ENCODE peak calls at places on chromosomes 6 and 20, in five cellular contexts. M, A, T, H and Z are unnamed samples.

GRCh38 chr6:132683543-132683942 is 24.6 kb upstream of the TAAR1 start:
- DNase-seq in M (no peak), A (peak), T (no peak), H (no peak), Z (no peak)

GRCh38 chr20:26216025-26216424 is 519.4 kb upstream of the ZNF337 start:
- DNase-seq in M (no peak), A (no peak), T (no peak), H (no peak), Z (no peak)

GRCh38 chr6:16033214-16033613 is 95.7 kb upstream of the MYLIP start:
- DNase-seq in M (no peak), A (no peak), T (no peak), H (no peak), Z (no peak)

GRCh38 chr20:52124821-52125220 is 66.8 kb downstream of the ZFP64 start:
- DNase-seq in M (no peak), A (no peak), T (no peak), H (no peak), Z (no peak)

GRCh38 chr6:42727627-42728026 is 5.2 kb upstream of the PRPH2 start:
- DNase-seq in M (no peak), A (no peak), T (no peak), H (no peak), Z (peak)

GRCh38 chr20:10696650-10697049 is 22.9 kb upstream of the JAG1 start:
- DNase-seq in M (no peak), A (no peak), T (no peak), H (no peak), Z (no peak)

GRCh38 chr6:137211910-137212309 is 7.3 kb downstream of the IFNGR1 start:
- DNase-seq in M (no peak), A (no peak), T (no peak), H (no peak), Z (no peak)

GRCh38 chr20:45798935-45799642 is 7.3 kb downstream of the DNTTIP1 start:
- DNase-seq in M (peak), A (no peak), T (peak), H (peak), Z (no peak)

GRCh38 chr6:44179648-44180047 is 21.0 kb downstream of the CAPN11 start:
- DNase-seq in M (no peak), A (no peak), T (no peak), H (no peak), Z (no peak)

GRCh38 chr20:59398552-59399265 is 98.3 kb downstream of the EDN3 start:
- DNase-seq in M (no peak), A (no peak), T (no peak), H (no peak), Z (no peak)

GRCh38 chr20:13788167-13788834 is 3.5 kb downstream of the NDUFAF5 start:
- DNase-seq in M (peak), A (peak), T (peak), H (peak), Z (peak)

GRCh38 chr20:49938173-49939163 is 2.3 kb downstream of the RNF114 start:
- DNase-seq in M (peak), A (no peak), T (no peak), H (peak), Z (no peak)

GRCh38 chr6:137309078-137309762 is 90.0 kb upstream of the IFNGR1 start:
- DNase-seq in M (peak), A (peak), T (no peak), H (peak), Z (peak)

GRCh38 chr20:61980647-61981583 is 84.8 kb downstream of the TAF4 start:
- DNase-seq in M (no peak), A (peak), T (peak), H (peak), Z (peak)

GRCh38 chr20:36849333-36850065 is 26.4 kb upstream of the TLDC2 start:
- DNase-seq in M (no peak), A (no peak), T (no peak), H (no peak), Z (no peak)

GRCh38 chr6:6751615-6752014 is 163.1 kb downstream of the LY86 start:
- DNase-seq in M (no peak), A (no peak), T (no peak), H (no peak), Z (no peak)

GRCh38 chr6:13234130-13234529 is 94.2 kb downstream of the TBC1D7 start:
- DNase-seq in M (no peak), A (no peak), T (no peak), H (no peak), Z (no peak)

GRCh38 chr6:136486357-136486756 is 63.9 kb downstream of the MAP7 start:
- DNase-seq in M (no peak), A (no peak), T (no peak), H (no peak), Z (no peak)

GRCh38 chr20:20713244-20713765 is 861 bp upstream of the RALGAPA2 start:
- DNase-seq in M (no peak), A (no peak), T (no peak), H (no peak), Z (no peak)

GRCh38 chr6:160367798-160368547 is 19.8 kb downstream of the SLC22A3 start:
- DNase-seq in M (no peak), A (no peak), T (no peak), H (no peak), Z (no peak)

GRCh38 chr6:47545223-47545622 is 67.6 kb downstream of the CD2AP start:
- DNase-seq in M (no peak), A (no peak), T (no peak), H (no peak), Z (no peak)

GRCh38 chr6:14488185-14488584 is 370.6 kb downstream of the CD83 start:
- DNase-seq in M (no peak), A (no peak), T (no peak), H (no peak), Z (peak)

GRCh38 chr6:95866732-95867131 is 149.0 kb upstream of the FUT9 start:
- DNase-seq in M (no peak), A (no peak), T (no peak), H (peak), Z (no peak)

GRCh38 chr6:105345506-105345905 is 57.4 kb downstream of the PREP start:
- DNase-seq in M (no peak), A (no peak), T (no peak), H (no peak), Z (no peak)

GRCh38 chr20:20204326-20204725 is 152.0 kb downstream of the CFAP61 start:
- DNase-seq in M (no peak), A (no peak), T (no peak), H (no peak), Z (no peak)

GRCh38 chr6:114297135-114297534 is 45.7 kb downstream of the HS3ST5 start:
- DNase-seq in M (no peak), A (no peak), T (no peak), H (no peak), Z (no peak)

GRCh38 chr6:64815718-64816117 is 891.3 kb downstream of the EYS start:
- DNase-seq in M (no peak), A (no peak), T (no peak), H (no peak), Z (no peak)

GRCh38 chr20:57445298-57445697 is 54.1 kb downstream of the RBM38 start:
- DNase-seq in M (no peak), A (no peak), T (no peak), H (no peak), Z (no peak)
- TF ChIP-seq POLR2A in M (no peak), A (no peak), T (no peak), H (no peak), Z (no peak)

GRCh38 chr6:352896-353470 is 38.6 kb upstream of the IRF4 start:
- DNase-seq in M (no peak), A (no peak), T (no peak), H (no peak), Z (no peak)

GRCh38 chr6:354631-355280 is 36.8 kb upstream of the IRF4 start:
- DNase-seq in M (no peak), A (no peak), T (no peak), H (no peak), Z (no peak)

GRCh38 chr6:352474-352873 is 39.1 kb upstream of the IRF4 start:
- DNase-seq in M (no peak), A (no peak), T (no peak), H (no peak), Z (no peak)

GRCh38 chr6:355373-355772 is 36.2 kb upstream of the IRF4 start:
- DNase-seq in M (no peak), A (no peak), T (no peak), H (no peak), Z (no peak)

DNA sequence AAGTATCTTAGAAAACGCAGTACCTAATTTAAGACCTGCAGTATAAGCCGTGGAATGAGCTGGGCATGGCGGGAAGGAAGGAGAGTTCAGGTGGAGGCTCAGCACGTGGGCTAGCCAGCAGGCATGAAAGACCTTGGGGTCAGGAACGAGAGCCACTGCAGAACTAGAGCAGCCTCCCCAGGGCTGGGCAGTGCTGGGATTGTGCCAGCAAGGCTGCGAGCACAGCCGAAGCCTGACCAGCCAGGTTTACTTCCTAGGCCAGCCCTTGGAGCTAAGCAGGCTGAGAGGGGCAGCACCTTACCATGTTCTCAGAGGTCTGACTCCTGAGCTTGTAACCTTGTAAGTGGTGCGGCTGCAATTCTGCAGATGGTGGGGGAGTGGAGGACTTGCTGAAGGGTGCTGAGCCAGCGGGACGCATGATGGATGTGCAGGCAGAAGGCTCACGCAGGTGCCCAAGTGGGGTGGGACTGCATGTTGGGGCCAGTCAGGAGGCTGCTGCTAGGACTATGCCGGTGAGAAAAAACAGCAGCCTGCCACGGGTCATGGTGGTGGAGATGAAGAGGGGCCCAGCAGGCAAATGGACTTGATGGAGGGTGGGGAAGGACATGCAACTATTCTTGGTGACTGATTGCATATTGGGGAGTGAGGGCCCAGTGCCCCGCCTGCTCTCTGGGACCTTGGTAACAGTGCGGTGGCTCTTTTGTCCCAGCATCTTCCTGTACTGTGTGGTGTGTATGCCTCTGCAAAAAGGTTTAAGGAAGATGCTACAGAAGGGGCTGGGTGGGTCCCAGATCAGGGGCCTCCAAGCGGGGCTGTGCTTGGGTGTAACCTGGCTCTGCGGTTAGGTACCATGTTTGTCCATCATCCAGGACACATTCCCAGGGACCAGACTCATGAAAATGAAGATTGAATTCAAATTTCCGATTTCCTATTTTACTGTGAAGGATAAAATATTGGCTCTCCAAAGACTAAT is 37.6 kb upstream of the IRF4 start:
- DNase-seq in M (no peak), A (no peak), T (no peak), H (peak), Z (no peak)
- TF ChIP-seq POLR2AphosphoS5 in M (no peak), A (no peak), T (no peak), H (no peak), Z (no peak)

GRCh38 chr6:27141013-27141412 is 106.5 kb upstream of the PRSS16 start:
- DNase-seq in M (no peak), A (no peak), T (no peak), H (no peak), Z (no peak)

GRCh38 chr6:27138837-27139752 is 108.4 kb upstream of the PRSS16 start:
- DNase-seq in M (peak), A (no peak), T (no peak), H (peak), Z (peak)

GRCh38 chr6:27138398-27138797 is 109.1 kb upstream of the PRSS16 start:
- DNase-seq in M (no peak), A (no peak), T (no peak), H (no peak), Z (no peak)

GRCh38 chr6:27141472-27142015 is 106.0 kb upstream of the PRSS16 start:
- DNase-seq in M (no peak), A (no peak), T (no peak), H (no peak), Z (no peak)

DNA sequence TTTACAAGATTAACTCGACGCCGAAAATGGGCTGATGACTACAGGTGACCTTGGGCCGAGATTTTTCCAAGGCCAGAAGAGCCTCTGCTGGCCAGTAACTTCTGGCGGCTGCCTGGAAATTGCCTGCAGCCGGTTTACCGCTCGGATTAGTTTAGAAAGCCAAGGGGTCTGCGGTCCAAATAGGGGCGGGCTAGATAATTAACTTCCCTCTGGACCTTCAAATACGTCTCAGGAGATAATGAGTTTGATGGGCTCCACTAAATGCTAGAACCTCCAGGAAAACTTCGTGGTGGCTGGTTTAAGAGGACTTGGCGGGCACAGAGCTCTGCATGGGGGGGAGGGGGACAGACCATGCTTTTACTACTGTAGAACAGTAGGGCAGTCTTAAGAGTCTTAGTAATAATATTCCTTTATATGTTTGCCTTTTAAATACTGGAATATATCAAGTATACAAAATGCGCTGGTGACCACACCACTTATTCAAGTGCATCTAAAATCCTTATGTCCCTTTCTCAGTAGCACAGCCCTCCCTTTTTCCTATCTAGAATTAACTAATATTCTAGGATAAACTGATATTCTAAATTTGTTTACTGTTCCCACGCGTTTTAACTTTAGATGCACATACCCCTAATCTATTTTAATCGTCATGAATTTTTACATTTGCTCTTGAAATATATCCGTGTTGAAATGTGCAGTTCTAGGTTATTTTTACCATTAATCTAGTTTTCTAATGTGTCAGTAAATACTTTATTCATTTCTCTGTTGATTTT is 107.6 kb upstream of the PRSS16 start:
- DNase-seq in M (peak), A (no peak), T (no peak), H (no peak), Z (no peak)
- TF ChIP-seq POLR2A in M (peak), A (no peak), T (peak), H (no peak), Z (no peak)

DNA sequence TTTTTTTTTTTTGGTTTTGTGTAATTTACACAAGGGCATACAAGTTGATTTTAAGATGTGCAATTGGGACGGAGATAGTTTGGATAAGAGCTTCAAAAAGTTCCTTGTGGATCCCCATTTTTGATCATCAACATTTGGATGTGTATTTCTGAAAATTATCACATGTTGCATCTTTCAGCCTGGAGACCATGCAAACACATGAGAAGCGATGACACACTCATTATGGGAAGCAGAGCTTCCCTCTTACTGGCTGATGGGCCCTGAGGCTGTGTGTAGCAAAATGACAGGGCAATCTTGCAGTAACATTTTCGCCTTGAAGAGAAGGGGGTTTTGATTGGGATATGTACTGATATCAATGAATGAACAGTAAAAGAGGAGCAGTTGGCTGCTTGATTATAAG is 22.0 kb upstream of the RIPK1 start:
- DNase-seq in M (no peak), A (no peak), T (no peak), H (no peak), Z (no peak)
- TF ChIP-seq POLR2AphosphoS5 in M (no peak), A (no peak), T (no peak), H (no peak), Z (no peak)

DNA sequence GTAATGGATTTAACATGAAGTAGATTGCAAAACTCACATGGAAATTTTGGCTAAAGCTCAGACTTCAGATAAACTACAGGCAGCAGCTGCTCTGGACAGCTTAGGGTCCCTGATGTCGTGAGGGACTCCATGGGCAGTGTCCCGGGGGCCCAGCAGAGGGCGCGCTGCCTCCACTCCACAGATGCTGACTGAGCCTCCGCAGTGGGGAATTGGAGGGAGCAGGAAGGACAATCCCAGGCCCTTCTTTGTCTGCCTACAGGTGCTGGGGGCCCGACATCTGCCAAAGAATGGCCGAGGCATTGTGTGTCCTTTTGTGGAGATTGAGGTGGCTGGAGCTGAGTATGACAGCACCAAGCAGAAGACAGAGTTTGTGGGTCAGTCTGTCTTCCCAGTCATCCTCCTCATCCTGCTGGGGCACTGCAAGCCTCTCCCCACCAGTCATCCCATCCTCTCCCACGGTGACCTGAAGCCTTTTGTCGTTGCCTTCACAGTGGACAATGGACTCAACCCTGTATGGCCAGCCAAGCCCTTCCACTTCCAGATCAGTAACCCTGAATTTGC is 35.9 kb downstream of the PLCG1 start:
- DNase-seq in M (peak), A (peak), T (peak), H (peak), Z (peak)
- TF ChIP-seq POLR2A in M (no peak), A (no peak), T (no peak), H (no peak), Z (no peak)

GRCh38 chr20:44599715-44600114 is 17.3 kb downstream of the PKIG start:
- DNase-seq in M (no peak), A (no peak), T (no peak), H (no peak), Z (no peak)
- TF ChIP-seq POLR2AphosphoS5 in M (no peak), A (no peak), T (no peak), H (no peak), Z (no peak)

GRCh38 chr6:27314046-27314445 is 2.0 kb upstream of the POM121L2 start:
- DNase-seq in M (no peak), A (no peak), T (no peak), H (no peak), Z (no peak)
- TF ChIP-seq POLR2A in M (no peak), A (no peak), T (no peak), H (no peak), Z (no peak)

GRCh38 chr20:53735536-53736050 is 142.0 kb upstream of the ZNF217 start:
- DNase-seq in M (peak), A (no peak), T (no peak), H (no peak), Z (no peak)

GRCh38 chr20:53737404-53738038 is 143.9 kb upstream of the ZNF217 start:
- DNase-seq in M (peak), A (no peak), T (no peak), H (no peak), Z (no peak)

GRCh38 chr20:53738039-53738944 is 144.7 kb upstream of the ZNF217 start:
- DNase-seq in M (no peak), A (peak), T (no peak), H (peak), Z (peak)

GRCh38 chr20:53736757-53737403 is 143.2 kb upstream of the ZNF217 start:
- DNase-seq in M (peak), A (no peak), T (peak), H (no peak), Z (no peak)

GRCh38 chr20:53736122-53736756 is 142.6 kb upstream of the ZNF217 start:
- DNase-seq in M (no peak), A (no peak), T (no peak), H (no peak), Z (no peak)
- TF ChIP-seq POLR2AphosphoS5 in M (no peak), A (no peak), T (no peak), H (no peak), Z (no peak)

GRCh38 chr6:21587182-21587924 is 6.2 kb upstream of the SOX4 start:
- DNase-seq in M (peak), A (peak), T (peak), H (peak), Z (peak)
- TF ChIP-seq POLR2A in M (no peak), A (peak), T (no peak), H (no peak), Z (no peak)